ENCODE peak calls at places on chromosomes 16 and 17, in nine cellular contexts. One of them, this sample, is unnamed.
A peak's percentile ranks its signal among the peaks of the same experiment; 100 is the strongest.

GRCh38 chr16:19118938-19119431 is 5.2 kb downstream of the ITPRIPL2 start:
- DNase-seq in neural progenitor cell: no peak
- DNase-seq in CD8-positive, alpha-beta T cell: no peak
- DNase-seq in ascending aorta: peak; percentile 82
- DNase-seq in aorta: no peak
- DNase-seq in endodermal cell: no peak
- DNase-seq in tibial nerve: no peak
- DNase-seq in GM23248: peak; percentile 96
- DNase-seq in PC-3: peak; percentile 76
- DNase-seq in this sample: peak; percentile 95

GRCh38 chr17:41919840-41920579 is 1.3 kb upstream of the ACLY start:
- DNase-seq in neural progenitor cell: no peak
- DNase-seq in CD8-positive, alpha-beta T cell: no peak
- DNase-seq in ascending aorta: no peak
- DNase-seq in aorta: no peak
- DNase-seq in endodermal cell: peak; percentile 81
- DNase-seq in tibial nerve: no peak
- DNase-seq in GM23248: peak; percentile 54
- DNase-seq in PC-3: peak; percentile 23
- DNase-seq in this sample: peak; percentile 49

GRCh38 chr17:62096401-62096670 is 31.3 kb upstream of the MED13 start:
- DNase-seq in neural progenitor cell: no peak
- DNase-seq in CD8-positive, alpha-beta T cell: no peak
- DNase-seq in ascending aorta: no peak
- DNase-seq in aorta: no peak
- DNase-seq in endodermal cell: no peak
- DNase-seq in tibial nerve: no peak
- DNase-seq in GM23248: no peak
- DNase-seq in PC-3: no peak
- DNase-seq in this sample: no peak

GRCh38 chr17:1608676-1609075 is 20.0 kb downstream of the SLC43A2 start:
- DNase-seq in neural progenitor cell: no peak
- DNase-seq in CD8-positive, alpha-beta T cell: no peak
- DNase-seq in ascending aorta: no peak
- DNase-seq in aorta: no peak
- DNase-seq in endodermal cell: no peak
- DNase-seq in tibial nerve: no peak
- DNase-seq in GM23248: no peak
- DNase-seq in PC-3: no peak
- DNase-seq in this sample: no peak

GRCh38 chr16:89111263-89111662 is 17.6 kb downstream of the ACSF3 start:
- DNase-seq in neural progenitor cell: no peak
- DNase-seq in CD8-positive, alpha-beta T cell: no peak
- DNase-seq in ascending aorta: no peak
- DNase-seq in aorta: peak; percentile 69
- DNase-seq in endodermal cell: no peak
- DNase-seq in tibial nerve: no peak
- DNase-seq in GM23248: no peak
- DNase-seq in PC-3: no peak
- DNase-seq in this sample: no peak

GRCh38 chr16:27566417-27566816 is 16.5 kb downstream of the KATNIP start:
- DNase-seq in neural progenitor cell: no peak
- DNase-seq in CD8-positive, alpha-beta T cell: no peak
- DNase-seq in ascending aorta: no peak
- DNase-seq in aorta: no peak
- DNase-seq in endodermal cell: no peak
- DNase-seq in tibial nerve: no peak
- DNase-seq in GM23248: no peak
- DNase-seq in PC-3: no peak
- DNase-seq in this sample: no peak

GRCh38 chr16:1003551-1004347 is 22.2 kb downstream of the SOX8 start:
- DNase-seq in neural progenitor cell: no peak
- DNase-seq in CD8-positive, alpha-beta T cell: peak; percentile 72
- DNase-seq in ascending aorta: no peak
- DNase-seq in aorta: no peak
- DNase-seq in endodermal cell: no peak
- DNase-seq in tibial nerve: no peak
- DNase-seq in GM23248: peak; percentile 50
- DNase-seq in PC-3: no peak
- DNase-seq in this sample: no peak

GRCh38 chr17:57490890-57491289 is 234.6 kb downstream of the MSI2 start:
- DNase-seq in neural progenitor cell: no peak
- DNase-seq in CD8-positive, alpha-beta T cell: no peak
- DNase-seq in ascending aorta: no peak
- DNase-seq in aorta: no peak
- DNase-seq in endodermal cell: no peak
- DNase-seq in tibial nerve: no peak
- DNase-seq in GM23248: no peak
- DNase-seq in PC-3: no peak
- DNase-seq in this sample: no peak

GRCh38 chr17:30950189-30950588 is 20.6 kb upstream of the RNF135 start:
- DNase-seq in neural progenitor cell: no peak
- DNase-seq in CD8-positive, alpha-beta T cell: no peak
- DNase-seq in ascending aorta: no peak
- DNase-seq in aorta: no peak
- DNase-seq in endodermal cell: no peak
- DNase-seq in tibial nerve: no peak
- DNase-seq in GM23248: no peak
- DNase-seq in PC-3: no peak
- DNase-seq in this sample: no peak
- H3K4me3 ChIP-seq in neural progenitor cell: no peak overlapping the region
- H3K4me3 ChIP-seq in CD8-positive, alpha-beta T cell: no peak overlapping the region
- H3K4me3 ChIP-seq in ascending aorta: no peak overlapping the region
- H3K4me3 ChIP-seq in aorta: no peak overlapping the region
- H3K4me3 ChIP-seq in endodermal cell: no peak overlapping the region
- H3K4me3 ChIP-seq in tibial nerve: no peak overlapping the region
- H3K4me3 ChIP-seq in GM23248: no peak overlapping the region
- H3K4me3 ChIP-seq in PC-3: no peak overlapping the region
- H3K4me3 ChIP-seq in this sample: no peak overlapping the region

DNA sequence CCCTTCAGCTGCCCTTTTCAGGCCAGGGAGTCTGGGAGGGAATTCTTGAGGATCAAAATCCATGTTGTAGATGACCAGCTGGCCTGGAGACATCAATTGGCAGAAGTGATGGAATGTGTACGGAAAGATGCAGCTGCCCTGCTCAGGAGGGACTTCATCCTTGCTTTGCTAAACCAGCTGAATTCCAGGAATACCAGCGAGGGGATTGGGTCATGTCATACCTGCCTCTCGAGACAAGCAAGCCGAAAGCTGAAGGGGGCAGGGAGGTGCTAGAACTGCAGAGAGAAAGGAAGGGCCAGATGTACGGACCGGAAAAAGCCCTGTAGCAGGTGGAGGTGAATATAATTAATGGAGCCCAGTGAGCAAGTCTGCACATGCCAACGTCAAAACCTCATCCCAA is 25.6 kb upstream of the NTN1 start:
- DNase-seq in neural progenitor cell: peak; percentile 42
- DNase-seq in CD8-positive, alpha-beta T cell: no peak
- DNase-seq in ascending aorta: no peak
- DNase-seq in aorta: no peak
- DNase-seq in endodermal cell: peak; percentile 87
- DNase-seq in tibial nerve: no peak
- DNase-seq in GM23248: no peak
- DNase-seq in PC-3: no peak
- DNase-seq in this sample: no peak
- H3K4me1 ChIP-seq in neural progenitor cell: peaks cover 11% of the 10 kb centered on the region
- H3K4me1 ChIP-seq in CD8-positive, alpha-beta T cell: peaks cover 9% of the 10 kb centered on the region
- H3K4me1 ChIP-seq in ascending aorta: no peaks in the 10 kb centered on the region
- H3K4me1 ChIP-seq in aorta: no peaks in the 10 kb centered on the region
- H3K4me1 ChIP-seq in endodermal cell: no peaks in the 10 kb centered on the region
- H3K4me1 ChIP-seq in tibial nerve: no peaks in the 10 kb centered on the region
- H3K4me1 ChIP-seq in GM23248: no peaks in the 10 kb centered on the region
- H3K4me1 ChIP-seq in PC-3: no peaks in the 10 kb centered on the region
- H3K4me1 ChIP-seq in this sample: no peaks in the 10 kb centered on the region

DNA sequence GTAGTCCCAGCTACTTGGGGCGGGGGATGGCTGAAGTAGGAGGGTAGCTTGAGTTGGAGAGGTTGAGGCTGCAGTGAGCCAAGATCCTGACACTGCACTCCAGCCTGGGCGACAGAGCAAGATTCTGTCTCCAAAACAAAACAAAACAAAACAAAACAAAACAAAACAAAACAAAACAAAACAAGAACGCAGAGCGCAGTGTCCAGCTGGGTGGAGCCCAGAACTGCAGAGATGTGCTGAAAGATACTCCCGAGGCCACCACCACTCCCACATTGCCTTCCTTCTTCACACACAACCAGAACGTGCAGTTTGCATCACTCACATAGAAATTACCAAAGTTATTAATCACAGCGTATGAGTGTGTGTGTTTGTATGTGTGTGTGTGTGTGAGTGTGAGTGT is 222.9 kb upstream of the ASIC2 start:
- DNase-seq in neural progenitor cell: no peak
- DNase-seq in CD8-positive, alpha-beta T cell: no peak
- DNase-seq in ascending aorta: no peak
- DNase-seq in aorta: no peak
- DNase-seq in endodermal cell: no peak
- DNase-seq in tibial nerve: no peak
- DNase-seq in GM23248: no peak
- DNase-seq in PC-3: no peak
- DNase-seq in this sample: no peak
- H3K36me3 ChIP-seq in neural progenitor cell: no peaks in the 10 kb centered on the region
- H3K36me3 ChIP-seq in CD8-positive, alpha-beta T cell: no peaks in the 10 kb centered on the region
- H3K36me3 ChIP-seq in ascending aorta: no peaks in the 10 kb centered on the region
- H3K36me3 ChIP-seq in aorta: no peaks in the 10 kb centered on the region
- H3K36me3 ChIP-seq in endodermal cell: no peaks in the 10 kb centered on the region
- H3K36me3 ChIP-seq in tibial nerve: no peaks in the 10 kb centered on the region
- H3K36me3 ChIP-seq in GM23248: no peaks in the 10 kb centered on the region
- H3K36me3 ChIP-seq in PC-3: no peaks in the 10 kb centered on the region
- H3K36me3 ChIP-seq in this sample: no peaks in the 10 kb centered on the region

GRCh38 chr17:74202879-74203432 is 522 bp upstream of the RPL38 start:
- DNase-seq in neural progenitor cell: no peak
- DNase-seq in CD8-positive, alpha-beta T cell: no peak
- DNase-seq in ascending aorta: no peak
- DNase-seq in aorta: no peak
- DNase-seq in endodermal cell: no peak
- DNase-seq in tibial nerve: no peak
- DNase-seq in GM23248: no peak
- DNase-seq in PC-3: peak; percentile 9
- DNase-seq in this sample: no peak
- H3K4me3 ChIP-seq in neural progenitor cell: peak overlapping the region; percentile 92
- H3K4me3 ChIP-seq in CD8-positive, alpha-beta T cell: peak overlapping the region; percentile 96
- H3K4me3 ChIP-seq in ascending aorta: peak overlapping the region; percentile 68
- H3K4me3 ChIP-seq in aorta: no peak overlapping the region
- H3K4me3 ChIP-seq in endodermal cell: no peak overlapping the region
- H3K4me3 ChIP-seq in tibial nerve: no peak overlapping the region
- H3K4me3 ChIP-seq in GM23248: no peak overlapping the region
- H3K4me3 ChIP-seq in PC-3: peak overlapping the region; percentile 96
- H3K4me3 ChIP-seq in this sample: no peak overlapping the region

GRCh38 chr17:10032142-10032541 is 127.1 kb upstream of the RCVRN start:
- DNase-seq in neural progenitor cell: no peak
- DNase-seq in CD8-positive, alpha-beta T cell: no peak
- DNase-seq in ascending aorta: no peak
- DNase-seq in aorta: no peak
- DNase-seq in endodermal cell: no peak
- DNase-seq in tibial nerve: no peak
- DNase-seq in GM23248: peak; percentile 60
- DNase-seq in PC-3: no peak
- DNase-seq in this sample: peak; percentile 18

GRCh38 chr17:10031606-10032005 is 126.5 kb upstream of the RCVRN start:
- DNase-seq in neural progenitor cell: no peak
- DNase-seq in CD8-positive, alpha-beta T cell: no peak
- DNase-seq in ascending aorta: no peak
- DNase-seq in aorta: no peak
- DNase-seq in endodermal cell: no peak
- DNase-seq in tibial nerve: no peak
- DNase-seq in GM23248: no peak
- DNase-seq in PC-3: no peak
- DNase-seq in this sample: no peak

GRCh38 chr17:10034719-10035475 is 129.8 kb upstream of the RCVRN start:
- DNase-seq in neural progenitor cell: no peak
- DNase-seq in CD8-positive, alpha-beta T cell: no peak
- DNase-seq in ascending aorta: no peak
- DNase-seq in aorta: no peak
- DNase-seq in endodermal cell: no peak
- DNase-seq in tibial nerve: no peak
- DNase-seq in GM23248: no peak
- DNase-seq in PC-3: no peak
- DNase-seq in this sample: no peak

GRCh38 chr17:10033982-10034381 is 128.9 kb upstream of the RCVRN start:
- DNase-seq in neural progenitor cell: no peak
- DNase-seq in CD8-positive, alpha-beta T cell: no peak
- DNase-seq in ascending aorta: peak; percentile 74
- DNase-seq in aorta: no peak
- DNase-seq in endodermal cell: no peak
- DNase-seq in tibial nerve: no peak
- DNase-seq in GM23248: peak; percentile 17
- DNase-seq in PC-3: no peak
- DNase-seq in this sample: no peak

GRCh38 chr17:10033449-10033848 is 128.4 kb upstream of the RCVRN start:
- DNase-seq in neural progenitor cell: peak; percentile 62
- DNase-seq in CD8-positive, alpha-beta T cell: no peak
- DNase-seq in ascending aorta: no peak
- DNase-seq in aorta: no peak
- DNase-seq in endodermal cell: no peak
- DNase-seq in tibial nerve: no peak
- DNase-seq in GM23248: no peak
- DNase-seq in PC-3: no peak
- DNase-seq in this sample: no peak
- H3K4me1 ChIP-seq in neural progenitor cell: peaks cover 21% of the 10 kb centered on the region
- H3K4me1 ChIP-seq in CD8-positive, alpha-beta T cell: no peaks in the 10 kb centered on the region
- H3K4me1 ChIP-seq in ascending aorta: no peaks in the 10 kb centered on the region
- H3K4me1 ChIP-seq in aorta: no peaks in the 10 kb centered on the region
- H3K4me1 ChIP-seq in endodermal cell: no peaks in the 10 kb centered on the region
- H3K4me1 ChIP-seq in tibial nerve: peaks cover 90% of the 10 kb centered on the region
- H3K4me1 ChIP-seq in GM23248: peaks cover 11% of the 10 kb centered on the region
- H3K4me1 ChIP-seq in PC-3: no peaks in the 10 kb centered on the region
- H3K4me1 ChIP-seq in this sample: peaks cover 60% of the 10 kb centered on the region